ENCODE peak calls at places on chromosomes 6 and 20, in four cellular contexts. J is NCI-H2029, M is astrocyte of the spinal cord, W is DMS 273 treated with DMSO at 0.1 percent for 48 hours. D is an unnamed sample.

GRCh38 chr20:43508106-43508505 is 609 bp downstream of the L3MBTL1 start:
- DNase-seq in J (no peak), M (no peak), W (no peak), D (no peak)

GRCh38 chr6:16433338-16433737 is 195.0 kb downstream of the GMPR start:
- DNase-seq in J (no peak), M (no peak), W (no peak), D (no peak)

GRCh38 chr6:107125771-107126170 is 10.5 kb upstream of the BEND3 start:
- DNase-seq in J (no peak), M (no peak), W (no peak), D (no peak)

GRCh38 chr6:105474234-105474633 is 71.4 kb upstream of the PREP start:
- DNase-seq in J (no peak), M (peak), W (no peak), D (no peak)

GRCh38 chr6:29502181-29502580 is 14.4 kb upstream of the MAS1L start:
- DNase-seq in J (no peak), M (no peak), W (no peak), D (no peak)

GRCh38 chr6:3222506-3223038 is 4.9 kb downstream of the TUBB2B start:
- DNase-seq in J (peak), M (no peak), W (no peak), D (no peak)

GRCh38 chr6:18022398-18023231 is 35.2 kb upstream of the KIF13A start:
- DNase-seq in J (no peak), M (peak), W (no peak), D (no peak)

GRCh38 chr6:75755704-75756103 is 6.7 kb downstream of the MYO6 start:
- DNase-seq in J (no peak), M (no peak), W (no peak), D (no peak)

GRCh38 chr6:137799950-137800568 is 67.0 kb upstream of the TNFAIP3 start:
- DNase-seq in J (no peak), M (peak), W (no peak), D (peak)

GRCh38 chr20:641516-641913 is 11.5 kb downstream of the SRXN1 start:
- DNase-seq in J (no peak), M (no peak), W (no peak), D (no peak)

GRCh38 chr6:168414696-168415095 is 26.3 kb upstream of the SMOC2 start:
- DNase-seq in J (peak), M (no peak), W (no peak), D (no peak)

GRCh38 chr20:23086931-23087411 is 847 bp upstream of the CD93 start:
- DNase-seq in J (no peak), M (no peak), W (no peak), D (no peak)

GRCh38 chr6:66183982-66184555 is 477.0 kb upstream of the EYS start:
- DNase-seq in J (no peak), M (peak), W (no peak), D (no peak)

GRCh38 chr20:41650221-41650948 is 32.2 kb upstream of the CHD6 start:
- DNase-seq in J (peak), M (no peak), W (peak), D (no peak)

GRCh38 chr6:53300656-53301551 is 47.8 kb downstream of the ELOVL5 start:
- DNase-seq in J (no peak), M (peak), W (no peak), D (no peak)

GRCh38 chr6:14002176-14002947 is 77.6 kb downstream of the RNF182 start:
- DNase-seq in J (no peak), M (no peak), W (no peak), D (no peak)

GRCh38 chr6:127514396-127515227 is 4.5 kb downstream of the MTCL3 start:
- DNase-seq in J (no peak), M (peak), W (no peak), D (no peak)

GRCh38 chr6:164531745-164532144 is 777.7 kb downstream of the C6orf118 start:
- DNase-seq in J (no peak), M (peak), W (no peak), D (no peak)

GRCh38 chr20:20793570-20793969 is 81.1 kb upstream of the RALGAPA2 start:
- DNase-seq in J (no peak), M (no peak), W (no peak), D (no peak)

GRCh38 chr6:149859938-149860337 is 4.2 kb downstream of the LRP11 start:
- DNase-seq in J (no peak), M (no peak), W (no peak), D (no peak)

GRCh38 chr6:127148511-127148910 is 30.0 kb downstream of the RSPO3 start:
- DNase-seq in J (peak), M (peak), W (no peak), D (no peak)

GRCh38 chr6:71288228-71289038 is at the start of gene OGFRL1:
- DNase-seq in J (peak), M (peak), W (peak), D (peak)

GRCh38 chr6:152176219-152176745 is 368.8 kb downstream of the ESR1 start:
- DNase-seq in J (no peak), M (no peak), W (no peak), D (no peak)

GRCh38 chr20:62719250-62719945 is 10.8 kb downstream of the NTSR1 start:
- DNase-seq in J (no peak), M (no peak), W (no peak), D (no peak)

GRCh38 chr20:17969884-17970409 is 1.1 kb downstream of the MGME1 start:
- DNase-seq in J (no peak), M (peak), W (no peak), D (peak)

GRCh38 chr6:31739639-31740396 is at the start of gene MSH5:
- DNase-seq in J (peak), M (peak), W (peak), D (peak)